ENCODE peak calls at places on chromosomes 4 and X, in five cellular contexts. One of them, this sample, is unnamed.
A peak's percentile ranks its signal among the peaks of the same experiment; 100 is the strongest.

GRCh38 chrX:109393859-109394258 is 88.0 kb downstream of the GUCY2F start:
- DNase-seq in amniotic stem cell: no peak
- DNase-seq in lower lobe of right lung: no peak
- DNase-seq in epithelial cell of esophagus: peak; percentile 9
- DNase-seq in stimulated activated CD8-positive, alpha-beta memory T cell treated with anti-CD3 and anti-CD28 coated beads, Interleukin-4, amount 100 ng/mL, for 1 hour: no peak
- DNase-seq in this sample: no peak

GRCh38 chrX:3603026-3603661 is 110.3 kb downstream of the PRKX start:
- DNase-seq in amniotic stem cell: no peak
- DNase-seq in lower lobe of right lung: no peak
- DNase-seq in epithelial cell of esophagus: no peak
- DNase-seq in stimulated activated CD8-positive, alpha-beta memory T cell treated with anti-CD3 and anti-CD28 coated beads, Interleukin-4, amount 100 ng/mL, for 1 hour: no peak
- DNase-seq in this sample: no peak

GRCh38 chr4:38664704-38665401 is 854 bp downstream of the KLF3 start:
- DNase-seq in amniotic stem cell: no peak
- DNase-seq in lower lobe of right lung: peak; percentile 77
- DNase-seq in epithelial cell of esophagus: peak; percentile 47
- DNase-seq in stimulated activated CD8-positive, alpha-beta memory T cell treated with anti-CD3 and anti-CD28 coated beads, Interleukin-4, amount 100 ng/mL, for 1 hour: no peak
- DNase-seq in this sample: peak; percentile 85

GRCh38 chr4:132063829-132064228 is 1085.3 kb upstream of the PCDH10 start:
- DNase-seq in amniotic stem cell: no peak
- DNase-seq in lower lobe of right lung: no peak
- DNase-seq in epithelial cell of esophagus: no peak
- DNase-seq in stimulated activated CD8-positive, alpha-beta memory T cell treated with anti-CD3 and anti-CD28 coated beads, Interleukin-4, amount 100 ng/mL, for 1 hour: no peak
- DNase-seq in this sample: no peak

GRCh38 chr4:108370291-108370690 is 201.6 kb upstream of the LEF1 start:
- DNase-seq in amniotic stem cell: no peak
- DNase-seq in lower lobe of right lung: no peak
- DNase-seq in epithelial cell of esophagus: no peak
- DNase-seq in stimulated activated CD8-positive, alpha-beta memory T cell treated with anti-CD3 and anti-CD28 coated beads, Interleukin-4, amount 100 ng/mL, for 1 hour: no peak
- DNase-seq in this sample: no peak

GRCh38 chr4:52195882-52196281 is 144.8 kb downstream of the SPATA18 start:
- DNase-seq in amniotic stem cell: no peak
- DNase-seq in lower lobe of right lung: no peak
- DNase-seq in epithelial cell of esophagus: no peak
- DNase-seq in stimulated activated CD8-positive, alpha-beta memory T cell treated with anti-CD3 and anti-CD28 coated beads, Interleukin-4, amount 100 ng/mL, for 1 hour: no peak
- DNase-seq in this sample: no peak

GRCh38 chr4:177489847-177490246 is 47.6 kb upstream of the AGA start:
- DNase-seq in amniotic stem cell: no peak
- DNase-seq in lower lobe of right lung: no peak
- DNase-seq in epithelial cell of esophagus: peak; percentile 53
- DNase-seq in stimulated activated CD8-positive, alpha-beta memory T cell treated with anti-CD3 and anti-CD28 coated beads, Interleukin-4, amount 100 ng/mL, for 1 hour: no peak
- DNase-seq in this sample: no peak

GRCh38 chr4:106109929-106110328 is 206.1 kb downstream of the TBCK start:
- DNase-seq in amniotic stem cell: no peak
- DNase-seq in lower lobe of right lung: no peak
- DNase-seq in epithelial cell of esophagus: no peak
- DNase-seq in stimulated activated CD8-positive, alpha-beta memory T cell treated with anti-CD3 and anti-CD28 coated beads, Interleukin-4, amount 100 ng/mL, for 1 hour: no peak
- DNase-seq in this sample: no peak

GRCh38 chrX:154368630-154369452 is 5.6 kb downstream of the FLNA start:
- DNase-seq in amniotic stem cell: peak; percentile 68
- DNase-seq in lower lobe of right lung: peak; percentile 89
- DNase-seq in epithelial cell of esophagus: peak; percentile 91
- DNase-seq in stimulated activated CD8-positive, alpha-beta memory T cell treated with anti-CD3 and anti-CD28 coated beads, Interleukin-4, amount 100 ng/mL, for 1 hour: peak; percentile 86
- DNase-seq in this sample: peak; percentile 90

GRCh38 chr4:149735796-149736195 is 79.8 kb downstream of the IQCM start:
- DNase-seq in amniotic stem cell: no peak
- DNase-seq in lower lobe of right lung: no peak
- DNase-seq in epithelial cell of esophagus: peak; percentile 43
- DNase-seq in stimulated activated CD8-positive, alpha-beta memory T cell treated with anti-CD3 and anti-CD28 coated beads, Interleukin-4, amount 100 ng/mL, for 1 hour: no peak
- DNase-seq in this sample: no peak

GRCh38 chr4:84927428-84927827 is 39.1 kb downstream of the WDFY3 start:
- DNase-seq in amniotic stem cell: no peak
- DNase-seq in lower lobe of right lung: no peak
- DNase-seq in epithelial cell of esophagus: no peak
- DNase-seq in stimulated activated CD8-positive, alpha-beta memory T cell treated with anti-CD3 and anti-CD28 coated beads, Interleukin-4, amount 100 ng/mL, for 1 hour: no peak
- DNase-seq in this sample: no peak

GRCh38 chr4:53014368-53014767 is 152.3 kb downstream of the RASL11B start:
- DNase-seq in amniotic stem cell: no peak
- DNase-seq in lower lobe of right lung: no peak
- DNase-seq in epithelial cell of esophagus: peak; percentile 49
- DNase-seq in stimulated activated CD8-positive, alpha-beta memory T cell treated with anti-CD3 and anti-CD28 coated beads, Interleukin-4, amount 100 ng/mL, for 1 hour: no peak
- DNase-seq in this sample: no peak

GRCh38 chrX:129823115-129823514 is 20.6 kb downstream of the ZDHHC9 start:
- DNase-seq in amniotic stem cell: no peak
- DNase-seq in lower lobe of right lung: no peak
- DNase-seq in epithelial cell of esophagus: peak; percentile 28
- DNase-seq in stimulated activated CD8-positive, alpha-beta memory T cell treated with anti-CD3 and anti-CD28 coated beads, Interleukin-4, amount 100 ng/mL, for 1 hour: no peak
- DNase-seq in this sample: no peak

GRCh38 chr4:4507923-4508322 is 33.9 kb downstream of the STX18 start:
- DNase-seq in amniotic stem cell: no peak
- DNase-seq in lower lobe of right lung: no peak
- DNase-seq in epithelial cell of esophagus: peak; percentile 24
- DNase-seq in stimulated activated CD8-positive, alpha-beta memory T cell treated with anti-CD3 and anti-CD28 coated beads, Interleukin-4, amount 100 ng/mL, for 1 hour: no peak
- DNase-seq in this sample: no peak

GRCh38 chr4:73883306-73883705 is 14.1 kb downstream of the CXCL1 start:
- DNase-seq in amniotic stem cell: no peak
- DNase-seq in lower lobe of right lung: no peak
- DNase-seq in epithelial cell of esophagus: peak; percentile 49
- DNase-seq in stimulated activated CD8-positive, alpha-beta memory T cell treated with anti-CD3 and anti-CD28 coated beads, Interleukin-4, amount 100 ng/mL, for 1 hour: no peak
- DNase-seq in this sample: no peak

GRCh38 chr4:76723916-76724315 is 174.0 kb downstream of the SOWAHB start:
- DNase-seq in amniotic stem cell: no peak
- DNase-seq in lower lobe of right lung: no peak
- DNase-seq in epithelial cell of esophagus: peak; percentile 76
- DNase-seq in stimulated activated CD8-positive, alpha-beta memory T cell treated with anti-CD3 and anti-CD28 coated beads, Interleukin-4, amount 100 ng/mL, for 1 hour: no peak
- DNase-seq in this sample: no peak

GRCh38 chr4:140893939-140894338 is 137.8 kb upstream of the TBC1D9 start:
- DNase-seq in amniotic stem cell: no peak
- DNase-seq in lower lobe of right lung: no peak
- DNase-seq in epithelial cell of esophagus: no peak
- DNase-seq in stimulated activated CD8-positive, alpha-beta memory T cell treated with anti-CD3 and anti-CD28 coated beads, Interleukin-4, amount 100 ng/mL, for 1 hour: no peak
- DNase-seq in this sample: no peak

GRCh38 chr4:70556856-70557255 is 35.2 kb upstream of the AMBN start:
- DNase-seq in amniotic stem cell: peak; percentile 10
- DNase-seq in lower lobe of right lung: no peak
- DNase-seq in epithelial cell of esophagus: peak; percentile 60
- DNase-seq in stimulated activated CD8-positive, alpha-beta memory T cell treated with anti-CD3 and anti-CD28 coated beads, Interleukin-4, amount 100 ng/mL, for 1 hour: no peak
- DNase-seq in this sample: no peak

GRCh38 chr4:41590591-41590990 is 52.6 kb downstream of the LIMCH1 start:
- DNase-seq in amniotic stem cell: no peak
- DNase-seq in lower lobe of right lung: no peak
- DNase-seq in epithelial cell of esophagus: peak; percentile 46
- DNase-seq in stimulated activated CD8-positive, alpha-beta memory T cell treated with anti-CD3 and anti-CD28 coated beads, Interleukin-4, amount 100 ng/mL, for 1 hour: no peak
- DNase-seq in this sample: no peak

GRCh38 chr4:79827283-79827682 is 245.7 kb downstream of the ANTXR2 start:
- DNase-seq in amniotic stem cell: no peak
- DNase-seq in lower lobe of right lung: no peak
- DNase-seq in epithelial cell of esophagus: no peak
- DNase-seq in stimulated activated CD8-positive, alpha-beta memory T cell treated with anti-CD3 and anti-CD28 coated beads, Interleukin-4, amount 100 ng/mL, for 1 hour: no peak
- DNase-seq in this sample: no peak

GRCh38 chr4:77092832-77093800 is 17.3 kb upstream of the CCNI start:
- DNase-seq in amniotic stem cell: no peak
- DNase-seq in lower lobe of right lung: no peak
- DNase-seq in epithelial cell of esophagus: peak; percentile 70
- DNase-seq in stimulated activated CD8-positive, alpha-beta memory T cell treated with anti-CD3 and anti-CD28 coated beads, Interleukin-4, amount 100 ng/mL, for 1 hour: no peak
- DNase-seq in this sample: no peak

GRCh38 chr4:159012381-159012780 is 90.5 kb upstream of the RAPGEF2 start:
- DNase-seq in amniotic stem cell: no peak
- DNase-seq in lower lobe of right lung: no peak
- DNase-seq in epithelial cell of esophagus: peak; percentile 80
- DNase-seq in stimulated activated CD8-positive, alpha-beta memory T cell treated with anti-CD3 and anti-CD28 coated beads, Interleukin-4, amount 100 ng/mL, for 1 hour: no peak
- DNase-seq in this sample: no peak

GRCh38 chr4:77010841-77011354 is 61.3 kb downstream of the SEPTIN11 start:
- DNase-seq in amniotic stem cell: no peak
- DNase-seq in lower lobe of right lung: no peak
- DNase-seq in epithelial cell of esophagus: peak; percentile 62
- DNase-seq in stimulated activated CD8-positive, alpha-beta memory T cell treated with anti-CD3 and anti-CD28 coated beads, Interleukin-4, amount 100 ng/mL, for 1 hour: no peak
- DNase-seq in this sample: no peak

GRCh38 chr4:182101618-182102017 is 141.6 kb upstream of the TENM3 start:
- DNase-seq in amniotic stem cell: no peak
- DNase-seq in lower lobe of right lung: no peak
- DNase-seq in epithelial cell of esophagus: no peak
- DNase-seq in stimulated activated CD8-positive, alpha-beta memory T cell treated with anti-CD3 and anti-CD28 coated beads, Interleukin-4, amount 100 ng/mL, for 1 hour: no peak
- DNase-seq in this sample: no peak

GRCh38 chr4:165217325-165217724 is 10.0 kb downstream of the KLHL2 start:
- DNase-seq in amniotic stem cell: no peak
- DNase-seq in lower lobe of right lung: no peak
- DNase-seq in epithelial cell of esophagus: no peak
- DNase-seq in stimulated activated CD8-positive, alpha-beta memory T cell treated with anti-CD3 and anti-CD28 coated beads, Interleukin-4, amount 100 ng/mL, for 1 hour: no peak
- DNase-seq in this sample: no peak

GRCh38 chr4:74660866-74661265 is 133.5 kb downstream of the BTC start:
- DNase-seq in amniotic stem cell: no peak
- DNase-seq in lower lobe of right lung: no peak
- DNase-seq in epithelial cell of esophagus: no peak
- DNase-seq in stimulated activated CD8-positive, alpha-beta memory T cell treated with anti-CD3 and anti-CD28 coated beads, Interleukin-4, amount 100 ng/mL, for 1 hour: no peak
- DNase-seq in this sample: no peak

This sample was measured in upper lobe of right lung.